ENCODE peak calls at places on chromosome X, in nine cellular contexts. One of them, this sample, is unnamed.

GRCh38 chrX:13808293-13808692 is 8.6 kb downstream of the GPM6B start:
- DNase-seq in lung: no peak
- DNase-seq in astrocyte of the spinal cord: no peak
- DNase-seq in uterus: no peak
- DNase-seq in omental fat pad: no peak
- DNase-seq in ovary: no peak
- DNase-seq in brain microvascular endothelial cell: no peak
- DNase-seq in progenitor cell of endocrine pancreas: no peak
- DNase-seq in fibroblast of lung: no peak
- DNase-seq in this sample: no peak

GRCh38 chrX:48927736-48928382 is 9.0 kb upstream of the PIM2 start:
- DNase-seq in progenitor cell of endocrine pancreas: no peak
- DNase-seq in astrocyte of the spinal cord: no peak
- DNase-seq in brain microvascular endothelial cell: no peak
- DNase-seq in lung: no peak
- DNase-seq in fibroblast of lung: no peak
- DNase-seq in ovary: no peak
- DNase-seq in uterus: no peak
- DNase-seq in omental fat pad: no peak
- DNase-seq in this sample: no peak

GRCh38 chrX:93660575-93660974 is 12.8 kb downstream of the NAP1L3 start:
- DNase-seq in fibroblast of lung: no peak
- DNase-seq in lung: no peak
- DNase-seq in omental fat pad: no peak
- DNase-seq in astrocyte of the spinal cord: no peak
- DNase-seq in progenitor cell of endocrine pancreas: no peak
- DNase-seq in brain microvascular endothelial cell: no peak
- DNase-seq in uterus: no peak
- DNase-seq in ovary: no peak
- DNase-seq in this sample: no peak

GRCh38 chrX:119643696-119644095 is 37.5 kb upstream of the NKRF start:
- DNase-seq in astrocyte of the spinal cord: no peak
- DNase-seq in ovary: no peak
- DNase-seq in uterus: no peak
- DNase-seq in brain microvascular endothelial cell: no peak
- DNase-seq in progenitor cell of endocrine pancreas: no peak
- DNase-seq in omental fat pad: no peak
- DNase-seq in fibroblast of lung: no peak
- DNase-seq in lung: no peak
- DNase-seq in this sample: no peak

GRCh38 chrX:30973784-30974427 is 84.9 kb upstream of the TAB3 start:
- DNase-seq in lung: no peak
- DNase-seq in ovary: no peak
- DNase-seq in brain microvascular endothelial cell: no peak
- DNase-seq in uterus: no peak
- DNase-seq in astrocyte of the spinal cord: no peak
- DNase-seq in fibroblast of lung: no peak
- DNase-seq in progenitor cell of endocrine pancreas: no peak
- DNase-seq in omental fat pad: no peak
- DNase-seq in this sample: no peak

GRCh38 chrX:55907968-55908607 is 190.5 kb downstream of the RRAGB start:
- DNase-seq in astrocyte of the spinal cord: peak; percentile 37
- DNase-seq in progenitor cell of endocrine pancreas: peak; percentile 51
- DNase-seq in uterus: peak; percentile 57
- DNase-seq in ovary: peak; percentile 74
- DNase-seq in omental fat pad: no peak
- DNase-seq in lung: peak; percentile 48
- DNase-seq in brain microvascular endothelial cell: peak; percentile 0
- DNase-seq in fibroblast of lung: peak; percentile 33
- DNase-seq in this sample: peak; percentile 76

GRCh38 chrX:110004210-110004609 is 1.3 kb downstream of the TMEM164 start:
- DNase-seq in fibroblast of lung: no peak
- DNase-seq in astrocyte of the spinal cord: no peak
- DNase-seq in uterus: no peak
- DNase-seq in lung: peak; percentile 55
- DNase-seq in progenitor cell of endocrine pancreas: no peak
- DNase-seq in brain microvascular endothelial cell: no peak
- DNase-seq in ovary: peak; percentile 35
- DNase-seq in omental fat pad: no peak
- DNase-seq in this sample: peak; percentile 80

GRCh38 chrX:111376897-111377601 is 34.9 kb downstream of the DCX start:
- DNase-seq in ovary: no peak
- DNase-seq in omental fat pad: no peak
- DNase-seq in uterus: no peak
- DNase-seq in lung: no peak
- DNase-seq in fibroblast of lung: no peak
- DNase-seq in astrocyte of the spinal cord: no peak
- DNase-seq in progenitor cell of endocrine pancreas: peak; percentile 14
- DNase-seq in brain microvascular endothelial cell: no peak
- DNase-seq in this sample: no peak

GRCh38 chrX:153381684-153382532 is 19.2 kb downstream of the PNMA6E start:
- DNase-seq in uterus: peak; percentile 31
- DNase-seq in fibroblast of lung: peak; percentile 92
- DNase-seq in astrocyte of the spinal cord: peak; percentile 89
- DNase-seq in progenitor cell of endocrine pancreas: no peak
- DNase-seq in lung: no peak
- DNase-seq in brain microvascular endothelial cell: peak; percentile 87
- DNase-seq in ovary: peak; percentile 82
- DNase-seq in omental fat pad: no peak
- DNase-seq in this sample: no peak

GRCh38 chrX:151878574-151878973 is 34.1 kb upstream of the MAGEA4 start:
- DNase-seq in ovary: no peak
- DNase-seq in lung: no peak
- DNase-seq in omental fat pad: no peak
- DNase-seq in uterus: no peak
- DNase-seq in brain microvascular endothelial cell: no peak
- DNase-seq in astrocyte of the spinal cord: no peak
- DNase-seq in progenitor cell of endocrine pancreas: no peak
- DNase-seq in fibroblast of lung: no peak
- DNase-seq in this sample: no peak

GRCh38 chrX:10142041-10142589 is 14.7 kb upstream of the CLCN4 start:
- DNase-seq in fibroblast of lung: no peak
- DNase-seq in brain microvascular endothelial cell: no peak
- DNase-seq in progenitor cell of endocrine pancreas: no peak
- DNase-seq in uterus: no peak
- DNase-seq in astrocyte of the spinal cord: no peak
- DNase-seq in lung: no peak
- DNase-seq in omental fat pad: no peak
- DNase-seq in ovary: no peak
- DNase-seq in this sample: no peak

GRCh38 chrX:57528670-57529255 is 63.0 kb upstream of the ZXDB start:
- DNase-seq in fibroblast of lung: no peak
- DNase-seq in astrocyte of the spinal cord: no peak
- DNase-seq in lung: no peak
- DNase-seq in uterus: no peak
- DNase-seq in progenitor cell of endocrine pancreas: no peak
- DNase-seq in ovary: no peak
- DNase-seq in omental fat pad: no peak
- DNase-seq in brain microvascular endothelial cell: no peak
- DNase-seq in this sample: no peak

GRCh38 chrX:63475200-63475599 is 124.1 kb upstream of the SPIN4 start:
- DNase-seq in fibroblast of lung: peak; percentile 10
- DNase-seq in uterus: no peak
- DNase-seq in omental fat pad: no peak
- DNase-seq in brain microvascular endothelial cell: no peak
- DNase-seq in lung: no peak
- DNase-seq in astrocyte of the spinal cord: peak; percentile 3
- DNase-seq in ovary: no peak
- DNase-seq in progenitor cell of endocrine pancreas: no peak
- DNase-seq in this sample: no peak

GRCh38 chrX:113929004-113929403 is 654.9 kb upstream of the HTR2C start:
- DNase-seq in brain microvascular endothelial cell: peak; percentile 19
- DNase-seq in fibroblast of lung: peak; percentile 0
- DNase-seq in omental fat pad: no peak
- DNase-seq in uterus: no peak
- DNase-seq in ovary: no peak
- DNase-seq in astrocyte of the spinal cord: peak; percentile 19
- DNase-seq in progenitor cell of endocrine pancreas: peak; percentile 38
- DNase-seq in lung: peak; percentile 39
- DNase-seq in this sample: peak; percentile 17
- TF ChIP-seq CTCF in brain microvascular endothelial cell: peak; percentile 55
- TF ChIP-seq CTCF in fibroblast of lung: no peak
- TF ChIP-seq CTCF in omental fat pad: no peak
- TF ChIP-seq CTCF in uterus: no peak
- TF ChIP-seq CTCF in ovary: no peak
- TF ChIP-seq CTCF in astrocyte of the spinal cord: peak; percentile 55
- TF ChIP-seq CTCF in progenitor cell of endocrine pancreas: peak; percentile 84
- TF ChIP-seq CTCF in lung: peak; percentile 18
- TF ChIP-seq CTCF in this sample: peak; percentile 23

GRCh38 chrX:101462892-101463291 is 22.4 kb upstream of the ARMCX4 start:
- DNase-seq in omental fat pad: no peak
- DNase-seq in brain microvascular endothelial cell: peak; percentile 24
- DNase-seq in astrocyte of the spinal cord: peak; percentile 22
- DNase-seq in lung: peak; percentile 35
- DNase-seq in progenitor cell of endocrine pancreas: no peak
- DNase-seq in fibroblast of lung: peak; percentile 29
- DNase-seq in ovary: no peak
- DNase-seq in uterus: no peak
- DNase-seq in this sample: no peak
- TF ChIP-seq CTCF in omental fat pad: no peak
- TF ChIP-seq CTCF in brain microvascular endothelial cell: peak; percentile 51
- TF ChIP-seq CTCF in astrocyte of the spinal cord: peak; percentile 42
- TF ChIP-seq CTCF in lung: no peak
- TF ChIP-seq CTCF in progenitor cell of endocrine pancreas: peak; percentile 9
- TF ChIP-seq CTCF in fibroblast of lung: peak; percentile 13
- TF ChIP-seq CTCF in ovary: no peak
- TF ChIP-seq CTCF in uterus: no peak
- TF ChIP-seq CTCF in this sample: no peak

DNA sequence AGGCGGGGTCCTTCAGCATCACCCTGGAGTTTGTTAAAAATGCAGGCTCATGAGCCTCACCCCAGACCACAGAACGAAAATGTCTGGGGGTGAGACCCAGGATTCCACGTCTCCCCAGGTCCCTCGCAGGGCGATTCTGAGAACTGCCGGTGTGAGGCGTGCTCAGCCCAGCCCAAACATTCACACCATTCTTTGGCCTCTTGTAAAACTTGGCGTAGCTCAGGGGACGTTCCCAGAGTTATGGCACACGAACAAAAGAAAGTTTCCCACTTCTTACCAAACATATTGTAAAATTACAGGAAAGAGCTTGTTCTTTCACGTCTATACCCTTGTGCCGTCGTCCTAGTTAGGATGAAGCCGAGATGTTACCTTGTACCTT is 12.9 kb downstream of the CD99 start:
- DNase-seq in omental fat pad: no peak
- DNase-seq in uterus: peak; percentile 33
- DNase-seq in lung: no peak
- DNase-seq in fibroblast of lung: no peak
- DNase-seq in brain microvascular endothelial cell: no peak
- DNase-seq in ovary: no peak
- DNase-seq in astrocyte of the spinal cord: peak; percentile 57
- DNase-seq in progenitor cell of endocrine pancreas: no peak
- DNase-seq in this sample: peak; percentile 55
- TF ChIP-seq CTCF in omental fat pad: no peak
- TF ChIP-seq CTCF in uterus: peak; percentile 16
- TF ChIP-seq CTCF in lung: no peak
- TF ChIP-seq CTCF in fibroblast of lung: peak; percentile 28
- TF ChIP-seq CTCF in brain microvascular endothelial cell: no peak
- TF ChIP-seq CTCF in ovary: no peak
- TF ChIP-seq CTCF in astrocyte of the spinal cord: peak; percentile 58
- TF ChIP-seq CTCF in progenitor cell of endocrine pancreas: no peak
- TF ChIP-seq CTCF in this sample: peak; percentile 44

GRCh38 chrX:41332408-41332987 is 1.5 kb upstream of the DDX3X start:
- DNase-seq in uterus: no peak
- DNase-seq in fibroblast of lung: peak; percentile 37
- DNase-seq in ovary: no peak
- DNase-seq in omental fat pad: no peak
- DNase-seq in lung: no peak
- DNase-seq in progenitor cell of endocrine pancreas: no peak
- DNase-seq in astrocyte of the spinal cord: peak; percentile 58
- DNase-seq in brain microvascular endothelial cell: peak; percentile 12
- DNase-seq in this sample: peak; percentile 55
- TF ChIP-seq CTCF in uterus: no peak
- TF ChIP-seq CTCF in fibroblast of lung: no peak
- TF ChIP-seq CTCF in ovary: no peak
- TF ChIP-seq CTCF in omental fat pad: no peak
- TF ChIP-seq CTCF in lung: no peak
- TF ChIP-seq CTCF in progenitor cell of endocrine pancreas: no peak
- TF ChIP-seq CTCF in astrocyte of the spinal cord: no peak
- TF ChIP-seq CTCF in brain microvascular endothelial cell: no peak
- TF ChIP-seq CTCF in this sample: no peak

DNA sequence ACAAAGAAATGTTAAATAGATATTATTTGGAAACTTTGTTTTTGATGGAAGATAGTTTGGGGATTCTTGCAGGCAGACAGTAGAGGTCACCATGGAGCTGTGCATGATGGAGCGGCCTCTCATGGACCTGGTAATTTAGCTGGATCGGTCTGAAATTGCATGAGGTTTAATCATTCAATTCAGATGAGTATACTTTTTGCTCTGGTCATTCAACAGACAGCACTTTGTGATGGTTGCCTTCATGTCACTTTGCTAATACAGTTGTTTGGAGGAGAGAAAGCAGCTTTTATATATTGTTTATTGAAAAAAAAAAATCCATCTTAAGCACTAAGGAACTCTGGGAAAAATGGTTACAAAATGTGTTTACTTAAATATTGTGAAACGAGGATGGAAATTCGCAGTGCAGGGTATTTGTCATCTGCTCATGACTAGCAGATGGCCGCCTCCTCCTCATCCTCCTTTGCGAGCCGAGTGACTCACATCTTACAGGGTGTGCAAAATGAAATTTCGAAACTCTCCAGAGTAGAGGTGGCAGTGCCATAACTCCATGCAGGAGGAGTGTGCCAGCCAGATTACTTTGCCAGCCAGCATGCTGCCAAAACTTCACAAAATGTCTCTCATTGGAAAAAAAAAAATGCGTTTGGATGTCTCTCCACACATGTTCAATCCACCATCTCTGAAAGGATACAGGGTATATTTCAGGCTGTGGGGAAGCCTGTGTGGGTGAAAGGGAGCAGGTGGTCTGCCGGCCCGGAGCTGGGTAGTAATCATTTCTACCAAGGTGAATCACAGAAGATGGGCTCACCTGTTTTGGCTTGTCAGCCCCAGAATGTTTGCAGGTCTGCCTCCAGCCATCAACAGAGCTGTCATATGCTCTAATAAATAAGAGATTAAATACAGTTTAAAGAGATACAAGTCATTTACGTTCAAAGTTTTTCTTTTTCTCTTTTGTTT is 314.9 kb upstream of the DIPK2B start:
- DNase-seq in omental fat pad: peak; percentile 56
- DNase-seq in astrocyte of the spinal cord: peak; percentile 84
- DNase-seq in uterus: peak; percentile 73
- DNase-seq in ovary: peak; percentile 44
- DNase-seq in brain microvascular endothelial cell: peak; percentile 76
- DNase-seq in fibroblast of lung: peak; percentile 95
- DNase-seq in progenitor cell of endocrine pancreas: no peak
- DNase-seq in lung: peak; percentile 78
- DNase-seq in this sample: peak; percentile 43
- TF ChIP-seq CTCF in omental fat pad: no peak
- TF ChIP-seq CTCF in astrocyte of the spinal cord: peak; percentile 71
- TF ChIP-seq CTCF in uterus: peak; percentile 44
- TF ChIP-seq CTCF in ovary: peak; percentile 44
- TF ChIP-seq CTCF in brain microvascular endothelial cell: peak; percentile 79
- TF ChIP-seq CTCF in fibroblast of lung: peak; percentile 54
- TF ChIP-seq CTCF in progenitor cell of endocrine pancreas: peak; percentile 50
- TF ChIP-seq CTCF in lung: peak; percentile 36
- TF ChIP-seq CTCF in this sample: peak; percentile 45

GRCh38 chrX:133150730-133151129 is 53.8 kb upstream of the USP26 start:
- DNase-seq in progenitor cell of endocrine pancreas: no peak
- DNase-seq in brain microvascular endothelial cell: no peak
- DNase-seq in fibroblast of lung: no peak
- DNase-seq in uterus: no peak
- DNase-seq in ovary: no peak
- DNase-seq in astrocyte of the spinal cord: no peak
- DNase-seq in omental fat pad: no peak
- DNase-seq in lung: no peak
- DNase-seq in this sample: no peak
- TF ChIP-seq CTCF in progenitor cell of endocrine pancreas: no peak
- TF ChIP-seq CTCF in brain microvascular endothelial cell: no peak
- TF ChIP-seq CTCF in fibroblast of lung: no peak
- TF ChIP-seq CTCF in uterus: no peak
- TF ChIP-seq CTCF in ovary: no peak
- TF ChIP-seq CTCF in astrocyte of the spinal cord: no peak
- TF ChIP-seq CTCF in omental fat pad: no peak
- TF ChIP-seq CTCF in lung: no peak
- TF ChIP-seq CTCF in this sample: no peak

GRCh38 chrX:150680974-150681373 is 12.2 kb upstream of the MTMR1 start:
- DNase-seq in uterus: no peak
- DNase-seq in fibroblast of lung: peak; percentile 28
- DNase-seq in brain microvascular endothelial cell: no peak
- DNase-seq in omental fat pad: no peak
- DNase-seq in ovary: peak; percentile 47
- DNase-seq in lung: no peak
- DNase-seq in astrocyte of the spinal cord: peak; percentile 24
- DNase-seq in progenitor cell of endocrine pancreas: no peak
- DNase-seq in this sample: no peak
- TF ChIP-seq CTCF in uterus: no peak
- TF ChIP-seq CTCF in fibroblast of lung: no peak
- TF ChIP-seq CTCF in brain microvascular endothelial cell: peak; percentile 44
- TF ChIP-seq CTCF in omental fat pad: no peak
- TF ChIP-seq CTCF in ovary: no peak
- TF ChIP-seq CTCF in lung: no peak
- TF ChIP-seq CTCF in astrocyte of the spinal cord: peak; percentile 54
- TF ChIP-seq CTCF in progenitor cell of endocrine pancreas: peak; percentile 50
- TF ChIP-seq CTCF in this sample: no peak